ENCODE peak calls at places on chromosomes 12 and 14, in nine cellular contexts. T, I, X, A, D, W, P, H and O are unnamed samples.
A peak's percentile ranks its signal among the peaks of the same experiment; 100 is the strongest.

GRCh38 chr14:65179918-65180724 is 77.8 kb upstream of the MAX start:
- DNase-seq in H (peak; percentile 67), I (no peak), W (peak; percentile 89), D (peak; percentile 52), X (no peak), P (peak; percentile 84), T (peak; percentile 32), A (no peak), O (no peak)

GRCh38 chr12:68958337-68958736 is 25.4 kb upstream of the CPM start:
- DNase-seq in P (no peak), X (no peak), T (no peak), A (no peak), H (no peak), I (no peak), W (no peak), D (peak; percentile 16), O (no peak)

GRCh38 chr12:133105620-133106019 is 24.5 kb downstream of the ZNF891 start:
- DNase-seq in W (no peak), H (no peak), X (no peak), I (no peak), T (no peak), P (no peak), A (no peak), D (no peak), O (no peak)

GRCh38 chr14:75905505-75905904 is 76.3 kb downstream of the TGFB3 start:
- DNase-seq in P (no peak), W (peak; percentile 53), H (peak; percentile 58), A (peak; percentile 59), D (no peak), X (no peak), I (peak; percentile 38), T (peak; percentile 65), O (peak; percentile 57)

GRCh38 chr14:104101086-104101621 is 15.7 kb downstream of the ASPG start:
- DNase-seq in H (peak; percentile 67), P (peak; percentile 63), A (peak; percentile 30), W (no peak), D (no peak), T (no peak), X (peak; percentile 77), I (no peak), O (no peak)

GRCh38 chr14:75381642-75382041 is 46.2 kb upstream of the JDP2 start:
- DNase-seq in P (no peak), X (no peak), A (no peak), T (no peak), H (no peak), W (no peak), I (no peak), D (no peak), O (no peak)

GRCh38 chr12:58920102-58920955 is at the start of gene LRIG3:
- DNase-seq in X (peak; percentile 96), I (peak; percentile 87), H (peak; percentile 91), A (peak; percentile 86), D (no peak), P (peak; percentile 96), W (peak; percentile 89), T (peak; percentile 90), O (peak; percentile 89)

GRCh38 chr14:91374897-91375747 is 42.5 kb downstream of the CCDC88C start:
- DNase-seq in X (no peak), I (no peak), A (peak; percentile 52), D (peak; percentile 72), T (no peak), W (no peak), H (peak; percentile 76), P (no peak), O (no peak)

GRCh38 chr12:51926718-51927117 is 19.4 kb downstream of the ACVRL1 start:
- DNase-seq in X (no peak), P (peak; percentile 63), D (peak; percentile 54), H (peak; percentile 75), T (no peak), W (peak; percentile 42), A (peak; percentile 34), I (no peak), O (no peak)

GRCh38 chr14:102212356-102212755 is 72.7 kb downstream of the WDR20 start:
- DNase-seq in I (no peak), T (no peak), P (no peak), A (no peak), W (no peak), X (no peak), H (no peak), D (no peak), O (no peak)

GRCh38 chr14:100059433-100059781 is 5.8 kb upstream of the EVL start:
- DNase-seq in D (no peak), H (no peak), I (no peak), W (no peak), X (no peak), A (peak; percentile 67), P (no peak), T (no peak), O (no peak)

GRCh38 chr12:28575593-28576205 is 385.4 kb downstream of the CCDC91 start:
- DNase-seq in I (no peak), P (no peak), X (no peak), T (no peak), H (no peak), D (no peak), A (no peak), W (no peak), O (no peak)

DNA sequence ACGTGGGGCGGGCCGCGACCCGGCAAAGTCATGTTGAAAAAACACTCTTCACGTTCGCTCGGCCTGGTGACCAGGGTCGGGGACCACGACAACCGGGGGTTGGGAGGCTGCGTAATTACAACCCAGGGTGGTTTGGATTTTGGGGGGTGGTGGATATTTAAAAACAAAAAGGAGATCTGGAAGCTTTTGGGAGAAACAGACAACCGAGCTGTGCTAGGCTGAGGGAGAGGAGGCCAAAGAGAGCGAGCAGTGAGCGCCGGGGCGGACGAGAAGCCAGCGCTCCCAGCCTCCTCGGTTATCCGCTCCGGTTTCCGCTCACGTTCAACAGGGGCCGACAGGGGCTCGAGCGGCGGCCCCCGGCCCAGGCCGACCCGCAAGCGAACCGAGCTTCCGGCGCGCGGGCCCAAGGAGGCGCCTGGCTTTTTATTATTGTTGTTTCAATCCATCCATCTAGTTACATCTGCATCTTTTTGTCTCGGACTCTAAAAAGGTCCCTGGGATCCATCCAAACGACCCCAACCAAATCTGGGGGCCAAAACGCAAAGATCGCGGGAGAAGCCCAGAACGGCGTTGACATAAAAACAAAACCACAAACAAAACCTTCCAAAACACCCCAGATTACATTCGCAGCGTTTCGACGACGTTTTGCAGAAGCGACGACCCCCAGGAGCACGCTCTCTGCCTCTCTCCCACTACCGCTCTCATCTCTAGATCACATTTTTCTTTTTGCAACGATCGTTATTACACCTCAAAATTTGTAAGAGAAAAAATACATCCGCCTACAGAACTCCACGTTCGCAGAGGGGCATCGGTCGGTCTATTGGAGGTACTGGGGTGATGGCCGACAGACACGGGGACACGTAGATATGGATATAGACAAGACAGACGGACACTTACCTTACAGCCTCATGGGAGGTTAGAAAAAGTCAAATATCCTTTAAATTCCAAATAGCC is 740 bp downstream of the OTX2 start:
- DNase-seq in H (no peak), X (no peak), W (no peak), T (no peak), I (no peak), P (no peak), A (no peak), D (no peak), O (no peak)
- H3K4me3 ChIP-seq in H (no peak overlapping the region), X (no peak overlapping the region), W (no peak overlapping the region), T (peak overlapping the region; percentile 19), I (no peak overlapping the region), P (no peak overlapping the region), A (no peak overlapping the region), D (no peak overlapping the region), O (no peak overlapping the region)

GRCh38 chr14:52776816-52777215 is 14.6 kb downstream of the GNPNAT1 start:
- DNase-seq in X (no peak), P (no peak), H (no peak), I (no peak), A (no peak), T (no peak), D (no peak), W (no peak), O (no peak)
- H3K27ac ChIP-seq in X (no peak overlapping the region), P (no peak overlapping the region), H (no peak overlapping the region), I (no peak overlapping the region), A (no peak overlapping the region), T (no peak overlapping the region), D (no peak overlapping the region), W (no peak overlapping the region), O (no peak overlapping the region)

DNA sequence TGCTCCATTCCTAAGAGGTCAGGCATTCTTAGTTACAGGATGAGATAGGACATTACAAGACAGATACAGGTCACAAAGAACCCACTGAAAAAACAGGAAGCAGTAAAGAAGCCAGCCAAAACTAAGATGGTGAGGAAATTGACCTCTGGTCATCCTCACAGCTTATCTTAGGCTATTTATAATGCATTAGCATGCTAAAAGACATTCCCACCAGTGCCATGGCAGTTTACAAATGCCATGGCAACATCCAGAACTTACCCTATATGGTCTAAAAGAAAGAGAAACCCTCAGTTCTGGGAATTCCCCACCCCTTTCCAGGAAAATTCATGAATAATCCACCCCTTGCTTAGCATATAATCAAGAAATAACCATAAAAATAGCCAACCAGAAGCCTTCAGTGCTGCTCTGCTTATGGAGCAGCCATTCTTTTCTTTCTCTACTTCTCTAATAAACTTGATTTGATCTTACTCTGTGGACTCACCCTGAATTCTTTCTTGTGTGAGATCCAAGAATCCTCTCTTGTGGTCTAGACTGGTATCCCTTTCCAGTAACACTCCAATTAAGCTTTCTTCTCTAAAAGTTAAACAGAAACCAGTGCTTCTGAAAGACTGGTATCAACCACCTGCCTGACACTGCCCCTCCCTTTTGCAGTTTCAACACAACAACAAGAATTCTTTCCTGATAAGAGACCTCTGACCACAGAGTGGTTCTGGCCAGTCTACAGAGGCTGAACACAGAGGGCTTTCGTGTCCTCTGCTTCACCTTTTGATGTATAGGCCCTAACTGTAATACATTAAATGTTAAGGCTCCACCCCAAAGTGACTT is 86.9 kb downstream of the BCAT1 start:
- DNase-seq in W (peak; percentile 25), I (no peak), A (no peak), P (no peak), T (no peak), X (no peak), H (no peak), D (no peak), O (peak; percentile 66)
- H3K36me3 ChIP-seq in W (peaks cover 18% of the 10 kb centered on the region), I (no peaks in the 10 kb centered on the region), A (no peaks in the 10 kb centered on the region), P (no peaks in the 10 kb centered on the region), T (no peaks in the 10 kb centered on the region), X (no peaks in the 10 kb centered on the region), H (no peaks in the 10 kb centered on the region), D (peaks cover 90% of the 10 kb centered on the region), O (peaks cover 3% of the 10 kb centered on the region)

DNA sequence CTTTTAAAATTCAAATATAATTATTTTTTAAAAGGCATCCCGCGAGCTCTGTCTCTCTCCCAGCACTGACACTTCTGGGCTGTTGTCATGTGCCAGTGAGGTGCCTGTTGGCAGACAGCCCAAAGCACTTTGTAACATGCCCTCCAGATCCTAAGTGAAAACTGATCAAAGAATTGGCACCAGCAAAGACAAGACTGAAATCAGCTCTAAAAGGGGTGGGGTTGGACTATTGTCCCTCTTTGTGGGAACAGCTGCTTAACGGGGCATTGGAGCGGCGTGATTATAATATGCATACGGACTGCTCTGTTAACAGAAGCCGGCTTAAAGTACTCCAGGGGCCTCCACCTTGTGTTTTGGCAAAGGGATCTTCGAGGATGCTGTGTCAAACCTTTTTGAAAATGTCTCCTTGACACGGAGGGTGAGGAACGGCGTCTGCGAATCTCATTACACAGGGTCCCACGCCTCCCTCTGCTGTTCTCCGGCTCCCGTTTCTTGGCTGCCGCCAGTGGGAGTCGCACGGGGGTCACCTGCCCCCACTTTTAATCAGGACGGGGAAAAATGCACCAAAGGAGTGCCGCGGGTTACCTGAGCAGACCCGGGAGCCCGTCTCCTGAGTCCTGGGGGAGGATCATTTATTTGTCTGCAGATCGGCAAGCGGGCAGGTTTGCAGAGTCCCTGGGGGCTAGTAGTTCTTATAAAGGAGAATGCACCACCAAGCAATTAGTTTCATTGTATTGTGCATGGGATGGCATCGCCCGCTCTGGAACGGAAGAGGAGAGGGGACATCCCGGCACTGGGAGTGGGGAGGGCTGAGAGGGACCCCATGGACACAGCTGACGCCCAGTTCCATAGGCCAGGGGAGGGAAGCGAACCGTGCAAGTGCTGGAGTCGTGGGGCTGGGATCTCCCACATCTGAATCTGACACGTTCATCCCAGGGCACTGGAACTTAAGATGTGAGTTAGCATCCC is 44.3 kb downstream of the SPRING1 start:
- DNase-seq in X (peak; percentile 69), W (no peak), P (no peak), T (no peak), I (no peak), H (peak; percentile 35), D (no peak), A (no peak), O (no peak)
- H3K4me3 ChIP-seq in X (peak overlapping the region; percentile 38), W (no peak overlapping the region), P (no peak overlapping the region), T (peak overlapping the region; percentile 28), I (no peak overlapping the region), H (peak overlapping the region; percentile 37), D (no peak overlapping the region), A (no peak overlapping the region), O (no peak overlapping the region)